ENCODE peak calls at places on chromosomes 7 and 10, in four cellular contexts. R is right cardiac atrium; F is neural progenitor cell; N is CD8-positive, alpha-beta memory T cell. L is an unnamed sample.

GRCh38 chr10:70753841-70754621 is 31.1 kb downstream of the TBATA start:
- DNase-seq in R (no peak), F (no peak), N (no peak), L (no peak)

GRCh38 chr10:75525646-75526045 is 94.2 kb downstream of the LRMDA start:
- DNase-seq in R (no peak), F (no peak), N (no peak), L (no peak)

GRCh38 chr10:76624470-76624869 is 1013.1 kb downstream of the KCNMA1 start:
- DNase-seq in R (no peak), F (no peak), N (no peak), L (no peak)

GRCh38 chr10:31515819-31516402 is 196.9 kb downstream of the ZEB1 start:
- DNase-seq in R (no peak), F (no peak), N (no peak), L (no peak)

GRCh38 chr7:123622660-123623386 is 21.2 kb downstream of the ASB15 start:
- DNase-seq in R (no peak), F (no peak), N (no peak), L (no peak)

GRCh38 chr10:60042262-60042661 is 135.9 kb upstream of the CCDC6 start:
- DNase-seq in R (no peak), F (no peak), N (no peak), L (no peak)

GRCh38 chr7:104328970-104329825 is 795 bp downstream of the LHFPL3 start:
- DNase-seq in R (no peak), F (peak; percentile 57), N (no peak), L (no peak)

GRCh38 chr7:127935847-127936376 is 95.3 kb downstream of the LRRC4 start:
- DNase-seq in R (no peak), F (no peak), N (no peak), L (no peak)

GRCh38 chr7:30351274-30351673 is 66.9 kb downstream of the ZNRF2 start:
- DNase-seq in R (no peak), F (no peak), N (no peak), L (no peak)

GRCh38 chr7:152315845-152316244 is 120.0 kb downstream of the KMT2C start:
- DNase-seq in R (no peak), F (no peak), N (no peak), L (no peak)

GRCh38 chr10:100811752-100812750 is 66.7 kb downstream of the PAX2 start:
- DNase-seq in R (no peak), F (no peak), N (no peak), L (no peak)

GRCh38 chr10:20058135-20058534 is 241.9 kb downstream of the PLXDC2 start:
- DNase-seq in R (no peak), F (no peak), N (no peak), L (no peak)

GRCh38 chr10:5283305-5284158 is 81.2 kb upstream of the UCN3 start:
- DNase-seq in R (peak; percentile 83), F (peak; percentile 77), N (peak; percentile 17), L (peak; percentile 23)

GRCh38 chr10:77041636-77042258 is 595.9 kb downstream of the KCNMA1 start:
- DNase-seq in R (peak; percentile 60), F (no peak), N (no peak), L (no peak)

GRCh38 chr7:86914468-86915054 is 144.9 kb downstream of the ELAPOR2 start:
- DNase-seq in R (no peak), F (peak; percentile 26), N (no peak), L (no peak)

GRCh38 chr7:101486764-101487458 is 124.2 kb downstream of the COL26A1 start:
- DNase-seq in R (no peak), F (no peak), N (no peak), L (no peak)

GRCh38 chr7:127858915-127859189 is 172.4 kb downstream of the LRRC4 start:
- DNase-seq in R (no peak), F (no peak), N (no peak), L (no peak)

GRCh38 chr10:74949434-74949833 is 123.0 kb downstream of the KAT6B start:
- DNase-seq in R (no peak), F (no peak), N (no peak), L (no peak)

GRCh38 chr7:90225601-90226000 is 14.1 kb downstream of the STEAP2 start:
- DNase-seq in R (no peak), F (no peak), N (no peak), L (no peak)

GRCh38 chr7:22884911-22885823 is 62.5 kb upstream of the TOMM7 start:
- DNase-seq in R (no peak), F (no peak), N (no peak), L (no peak)

GRCh38 chr7:42734568-42734967 is 177.3 kb downstream of the C7orf25 start:
- DNase-seq in R (no peak), F (no peak), N (no peak), L (no peak)

GRCh38 chr10:44806895-44807294 is 104.2 kb upstream of the TMEM72 start:
- DNase-seq in R (no peak), F (no peak), N (no peak), L (no peak)

GRCh38 chr10:61975107-61975932 is 73.8 kb downstream of the ARID5B start:
- DNase-seq in R (no peak), F (no peak), N (no peak), L (no peak)

GRCh38 chr10:47400251-47400650 is 16.2 kb upstream of the ZNF488 start:
- DNase-seq in R (no peak), F (no peak), N (no peak), L (no peak)

GRCh38 chr7:87816389-87816788 is 59.8 kb downstream of the SLC25A40 start:
- DNase-seq in R (no peak), F (no peak), N (no peak), L (no peak)

GRCh38 chr7:103902917-103903316 is 86.5 kb downstream of the RELN start:
- DNase-seq in R (no peak), F (no peak), N (no peak), L (no peak)

GRCh38 chr10:43225787-43226153 is 41.1 kb downstream of the RASGEF1A start:
- DNase-seq in R (peak; percentile 37), F (no peak), N (peak; percentile 45), L (no peak)

GRCh38 chr7:47444376-47445098 is 137.4 kb downstream of the TNS3 start:
- DNase-seq in R (no peak), F (no peak), N (no peak), L (no peak)

GRCh38 chr10:123970207-123970926 is 78.8 kb upstream of the CPXM2 start:
- DNase-seq in R (no peak), F (peak; percentile 36), N (no peak), L (no peak)

GRCh38 chr10:113442340-113442739 is 110.5 kb upstream of the HABP2 start:
- DNase-seq in R (no peak), F (no peak), N (no peak), L (no peak)

GRCh38 chr7:64314493-64315020 is 796 bp downstream of the ZNF736 start:
- DNase-seq in R (peak; percentile 35), F (no peak), N (no peak), L (no peak)
- H3K9me3 ChIP-seq in R (no peaks in the 10 kb centered on the region), F (peaks cover 26% of the 10 kb centered on the region), N (no peaks in the 10 kb centered on the region), L (no peaks in the 10 kb centered on the region)

DNA sequence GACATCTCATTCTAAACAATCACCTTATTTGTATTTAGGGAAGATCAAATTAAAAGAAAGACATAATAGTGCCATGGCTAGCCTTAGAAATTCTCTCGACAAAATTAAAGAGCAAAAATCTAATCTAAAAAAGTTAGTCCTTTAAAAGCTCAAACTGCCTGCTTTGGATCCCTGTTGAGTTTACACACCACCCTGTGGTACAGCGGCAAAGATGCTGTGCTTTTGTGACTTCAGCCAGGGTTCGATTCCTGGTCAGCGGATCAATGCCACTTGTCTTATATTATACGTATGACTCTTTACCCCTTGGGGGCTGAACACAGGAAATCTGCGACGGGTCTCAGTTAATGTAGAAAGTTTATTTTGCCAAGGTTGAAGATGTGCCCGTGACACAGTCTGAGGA is 51.3 kb upstream of the VOPP1 start:
- DNase-seq in R (no peak), F (no peak), N (no peak), L (no peak)
- H3K9me3 ChIP-seq in R (peaks cover 3% of the 10 kb centered on the region), F (peaks cover 15% of the 10 kb centered on the region), N (no peaks in the 10 kb centered on the region), L (peaks cover 2% of the 10 kb centered on the region)

GRCh38 chr10:10327934-10328333 is 689.7 kb upstream of the CELF2 start:
- DNase-seq in R (no peak), F (no peak), N (no peak), L (no peak)
- H3K9me3 ChIP-seq in R (no peaks in the 10 kb centered on the region), F (no peaks in the 10 kb centered on the region), N (no peaks in the 10 kb centered on the region), L (no peaks in the 10 kb centered on the region)

DNA sequence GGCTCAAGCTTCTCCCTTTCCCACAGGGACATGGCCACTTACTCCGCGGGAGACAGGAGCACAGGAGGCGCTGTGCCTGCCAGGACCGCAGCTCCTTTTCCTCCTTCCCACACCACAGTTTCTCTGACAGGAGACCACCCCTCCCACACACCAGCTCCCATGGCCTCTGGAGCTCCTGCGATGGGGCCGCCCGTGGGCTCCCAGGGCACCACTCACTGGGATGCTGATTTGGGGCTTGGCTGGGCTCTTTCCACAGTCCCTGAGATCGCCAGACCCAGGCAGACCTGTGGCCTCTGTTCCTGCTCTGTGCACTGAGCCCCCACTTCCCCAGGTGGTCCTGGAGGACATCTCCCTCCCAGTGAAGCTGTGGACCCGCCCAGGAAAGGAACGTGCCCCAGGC is 226.9 kb upstream of the SHH start:
- DNase-seq in R (no peak), F (no peak), N (no peak), L (no peak)
- H3K9me3 ChIP-seq in R (no peaks in the 10 kb centered on the region), F (no peaks in the 10 kb centered on the region), N (no peaks in the 10 kb centered on the region), L (no peaks in the 10 kb centered on the region)

GRCh38 chr10:2279666-2280065 is 542.3 kb upstream of the ADARB2 start:
- DNase-seq in R (no peak), F (peak; percentile 68), N (no peak), L (no peak)
- H3K9me3 ChIP-seq in R (peaks cover 2% of the 10 kb centered on the region), F (no peaks in the 10 kb centered on the region), N (no peaks in the 10 kb centered on the region), L (no peaks in the 10 kb centered on the region)

GRCh38 chr7:93140582-93141191 is 7.5 kb downstream of the SAMD9L start:
- DNase-seq in R (no peak), F (no peak), N (no peak), L (no peak)

GRCh38 chr7:93133020-93133419 is 15.2 kb downstream of the SAMD9L start:
- DNase-seq in R (no peak), F (no peak), N (no peak), L (no peak)

GRCh38 chr7:93142127-93142526 is 6.1 kb downstream of the SAMD9L start:
- DNase-seq in R (no peak), F (no peak), N (no peak), L (no peak)

DNA sequence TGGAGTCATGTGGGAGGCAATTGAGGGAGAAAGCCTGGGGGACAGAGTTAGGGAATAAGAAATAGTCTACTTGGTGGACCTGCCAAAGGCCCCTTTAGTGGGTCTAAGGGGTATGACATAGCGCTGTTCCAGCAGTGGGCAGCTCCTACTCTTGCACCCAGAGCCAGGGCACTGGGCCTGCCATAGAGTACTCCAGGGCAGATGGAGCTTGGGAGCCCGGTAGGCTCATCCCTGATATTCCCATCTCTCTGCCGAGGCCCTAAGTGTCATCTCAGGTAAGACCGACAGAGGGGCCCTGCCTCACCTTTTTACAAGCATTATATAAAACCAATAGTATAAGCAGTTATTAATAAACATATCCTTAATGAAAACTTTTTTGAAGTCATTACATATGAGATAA is 9.6 kb downstream of the SAMD9L start:
- DNase-seq in R (no peak), F (no peak), N (no peak), L (no peak)
- H3K9me3 ChIP-seq in R (peaks cover 9% of the 10 kb centered on the region), F (no peaks in the 10 kb centered on the region), N (peaks cover 22% of the 10 kb centered on the region), L (peaks cover 15% of the 10 kb centered on the region)

L was measured in T-helper 17 cell.